ENCODE peak calls at places on chromosome 9, in ten cellular contexts. S is mammary epithelial cell, G is hepatocyte, R is neuronal stem cell, U is lung, B is GM23338, L is right atrium auricular region, W is OCI-LY7, H is PC-3, N is tibial artery. P is an unnamed sample.

GRCh38 chr9:71793386-71794105 is 25.2 kb upstream of the CEMIP2 start:
- DNase-seq in S (no peak), B (peak; percentile 88), G (peak; percentile 31), W (no peak), R (peak; percentile 31), N (no peak), L (no peak), U (no peak), H (peak; percentile 76), P (peak; percentile 18)

GRCh38 chr9:90848866-90849265 is 47.2 kb downstream of the SYK start:
- DNase-seq in B (no peak), U (no peak), S (no peak), W (no peak), G (no peak), N (no peak), L (no peak), H (no peak), R (no peak), P (no peak)

GRCh38 chr9:121566401-121567141 is 66.9 kb upstream of the GGTA1 start:
- DNase-seq in W (no peak), R (no peak), B (no peak), N (peak; percentile 80), H (peak; percentile 28), U (no peak), S (peak; percentile 50), G (no peak), L (peak; percentile 72), P (no peak)

GRCh38 chr9:105198763-105199339 is 45.6 kb upstream of the SLC44A1 start:
- DNase-seq in H (no peak), L (no peak), N (no peak), R (no peak), B (no peak), U (no peak), S (no peak), W (no peak), G (peak; percentile 8), P (no peak)

GRCh38 chr9:113349044-113349433 is 302 bp upstream of the BSPRY start:
- DNase-seq in B (peak; percentile 57), W (no peak), U (no peak), N (no peak), L (no peak), R (no peak), S (no peak), G (no peak), H (no peak), P (no peak)

GRCh38 chr9:71609453-71609840 is 158.9 kb downstream of the CEMIP2 start:
- DNase-seq in W (no peak), G (no peak), B (no peak), N (no peak), U (no peak), L (no peak), S (no peak), R (no peak), H (no peak), P (no peak)

GRCh38 chr9:100459963-100460362 is 13.0 kb upstream of the TMEFF1 start:
- DNase-seq in B (no peak), U (no peak), R (no peak), G (no peak), S (no peak), N (no peak), W (no peak), H (no peak), L (no peak), P (no peak)

GRCh38 chr9:94867281-94867841 is 140.9 kb downstream of the AOPEP start:
- DNase-seq in B (peak; percentile 17), L (peak; percentile 86), H (peak; percentile 79), R (no peak), G (peak; percentile 89), N (peak; percentile 85), U (peak; percentile 59), W (no peak), S (peak; percentile 77), P (peak; percentile 72)

GRCh38 chr9:79390077-79390673 is 181.6 kb upstream of the TLE4 start:
- DNase-seq in S (no peak), R (no peak), W (no peak), H (no peak), B (no peak), G (peak; percentile 4), U (no peak), L (no peak), N (no peak), P (no peak)

GRCh38 chr9:17291766-17292165 is 156.9 kb downstream of the CNTLN start:
- DNase-seq in L (no peak), B (no peak), G (no peak), H (no peak), U (no peak), N (no peak), S (peak; percentile 36), R (no peak), W (no peak), P (no peak)

GRCh38 chr9:96289392-96289791 is 12.6 kb downstream of the HSD17B3 start:
- DNase-seq in L (no peak), H (no peak), R (no peak), S (no peak), B (peak; percentile 16), N (no peak), W (no peak), G (no peak), U (no peak), P (no peak)

GRCh38 chr9:76619645-76620044 is 144.6 kb upstream of the PCA3 start:
- DNase-seq in R (no peak), L (no peak), U (no peak), B (no peak), H (no peak), W (no peak), S (no peak), N (no peak), G (no peak), P (no peak)

GRCh38 chr9:124735121-124735520 is 36.0 kb downstream of the NR6A1 start:
- DNase-seq in U (no peak), S (peak; percentile 67), W (peak; percentile 17), R (no peak), H (peak; percentile 69), G (no peak), B (peak; percentile 47), N (no peak), L (no peak), P (peak; percentile 47)

GRCh38 chr9:125422853-125423252 is 161.2 kb downstream of the GAPVD1 start:
- DNase-seq in N (no peak), B (no peak), L (no peak), R (no peak), S (no peak), H (no peak), U (no peak), W (no peak), G (no peak), P (no peak)

GRCh38 chr9:124499214-124499613 is 8.0 kb downstream of the NR5A1 start:
- DNase-seq in U (no peak), N (no peak), H (no peak), S (no peak), B (no peak), R (no peak), W (no peak), L (no peak), G (no peak), P (no peak)

GRCh38 chr9:131625848-131626670 is 80.7 kb downstream of the PRRT1B start:
- DNase-seq in W (no peak), G (no peak), U (no peak), H (no peak), S (no peak), B (no peak), N (no peak), L (no peak), R (no peak), P (no peak)

GRCh38 chr9:89739531-89740315 is 134.9 kb downstream of the GADD45G start:
- DNase-seq in N (no peak), G (no peak), S (no peak), U (no peak), R (no peak), B (no peak), H (no peak), W (no peak), L (no peak), P (no peak)

GRCh38 chr9:100670719-100671118 is 92.8 kb downstream of the CAVIN4 start:
- DNase-seq in L (no peak), G (no peak), W (peak; percentile 30), B (peak; percentile 44), N (no peak), U (no peak), R (no peak), H (no peak), S (no peak), P (no peak)

DNA sequence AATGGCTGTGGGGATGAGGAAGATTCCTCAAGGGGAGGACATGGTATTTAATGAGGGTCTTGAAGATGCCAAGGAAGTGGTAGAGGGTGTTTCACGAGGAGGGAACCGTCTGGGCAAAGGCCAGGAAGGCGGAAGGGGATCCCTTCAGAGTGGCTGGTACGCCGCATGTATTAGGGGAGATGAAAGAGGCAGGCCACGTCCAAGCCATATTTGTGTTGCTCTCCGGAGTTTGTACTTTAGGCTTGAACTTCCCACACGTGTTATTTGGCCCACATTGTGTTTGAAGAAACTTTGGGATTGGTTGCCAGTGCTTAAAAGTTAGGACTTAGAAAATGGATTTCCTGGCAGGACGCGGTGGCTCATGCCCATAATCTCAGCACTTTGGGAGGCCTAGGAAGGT is 1.2 kb downstream of the FXN start:
- DNase-seq in G (no peak), U (no peak), N (no peak), R (no peak), B (no peak), S (no peak), L (no peak), W (peak; percentile 19), H (no peak), P (no peak)
- H3K27ac ChIP-seq in G (peak overlapping the region; percentile 90), U (peak overlapping the region; percentile 88), N (peak overlapping the region; percentile 73), R (no peak overlapping the region), B (peak overlapping the region; percentile 72), S (no peak overlapping the region), L (peak overlapping the region; percentile 67), W (peak overlapping the region; percentile 57), H (no peak overlapping the region), P (no peak overlapping the region)

DNA sequence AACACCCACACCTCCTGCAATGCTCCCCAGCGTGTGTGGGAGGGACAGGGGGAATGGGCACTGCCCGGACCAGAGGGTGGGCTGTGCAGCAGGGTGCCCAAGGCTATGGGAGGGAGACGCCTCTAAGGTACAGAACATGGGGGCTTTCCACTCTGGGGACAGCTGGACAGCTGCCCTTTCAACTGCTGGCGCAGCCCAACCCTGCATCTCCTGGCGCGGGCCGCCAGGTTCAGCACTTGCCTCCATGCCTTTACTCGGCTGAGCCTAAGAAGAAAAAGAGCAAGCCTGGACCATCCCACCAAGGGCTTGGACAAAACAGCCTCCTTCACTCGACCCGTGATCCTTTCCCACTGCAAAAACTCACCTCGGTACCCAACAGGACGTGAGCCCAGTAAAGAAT is 15.0 kb downstream of the AK8 start:
- DNase-seq in W (no peak), L (no peak), H (no peak), B (no peak), S (no peak), G (no peak), N (no peak), R (no peak), U (no peak), P (no peak)
- H3K4me1 ChIP-seq in W (no peaks in the 10 kb centered on the region), L (peaks cover 5% of the 10 kb centered on the region), H (no peaks in the 10 kb centered on the region), B (no peaks in the 10 kb centered on the region), S (peaks cover 9% of the 10 kb centered on the region), G (no peaks in the 10 kb centered on the region), N (no peaks in the 10 kb centered on the region), R (peaks cover 7% of the 10 kb centered on the region), U (no peaks in the 10 kb centered on the region), P (no peaks in the 10 kb centered on the region)

GRCh38 chr9:35749515-35750255 is 598 bp downstream of the RGP1 start:
- DNase-seq in B (peak; percentile 70), N (no peak), U (peak; percentile 56), G (peak; percentile 65), R (no peak), H (peak; percentile 19), S (peak; percentile 41), L (no peak), W (peak; percentile 57), P (peak; percentile 2)
- H3K27ac ChIP-seq in B (peak overlapping the region; percentile 55), N (peak overlapping the region; percentile 91), U (peak overlapping the region; percentile 94), G (peak overlapping the region; percentile 97), R (no peak overlapping the region), H (peak overlapping the region; percentile 65), S (peak overlapping the region; percentile 50), L (peak overlapping the region; percentile 94), W (peak overlapping the region; percentile 51), P (peak overlapping the region; percentile 83)

GRCh38 chr9:81652058-81652457 is 37.3 kb downstream of the TLE1 start:
- DNase-seq in U (no peak), L (no peak), H (no peak), B (no peak), N (no peak), R (no peak), G (no peak), W (no peak), S (no peak), P (no peak)
- H3K4me1 ChIP-seq in U (peaks cover 3% of the 10 kb centered on the region), L (no peaks in the 10 kb centered on the region), H (peaks cover 36% of the 10 kb centered on the region), B (peaks cover 91% of the 10 kb centered on the region), N (no peaks in the 10 kb centered on the region), R (peaks cover 68% of the 10 kb centered on the region), G (peaks cover 27% of the 10 kb centered on the region), W (peaks cover 23% of the 10 kb centered on the region), S (peaks cover 4% of the 10 kb centered on the region), P (peaks cover 19% of the 10 kb centered on the region)

P was measured in SJSA1.